ENCODE peak calls at places on chromosomes 4 and X, in ten cellular contexts. L is DND-41, I is adrenal gland, Z is IMR-90, R is lower lobe of right lung, E is prostate gland, F is body of pancreas, H is PC-9, M is fibroblast of pulmonary artery, C is transverse colon. P is an unnamed sample.

GRCh38 chr4:41258783-41259182 is 2.1 kb downstream of the UCHL1 start:
- DNase-seq in H (peak; percentile 45), E (peak; percentile 24), R (no peak), M (peak; percentile 73), C (no peak), L (no peak), F (peak; percentile 17), Z (peak; percentile 86), I (no peak), P (peak; percentile 40)

GRCh38 chr4:25908491-25908901 is 5.5 kb upstream of the SMIM20 start:
- DNase-seq in H (peak; percentile 40), M (peak; percentile 88), I (no peak), Z (peak; percentile 99), L (no peak), R (no peak), C (no peak), E (no peak), F (no peak), P (peak; percentile 91)

GRCh38 chr4:158331863-158332262 is 121.6 kb downstream of the TMEM144 start:
- DNase-seq in E (no peak), M (no peak), Z (no peak), L (no peak), R (no peak), I (no peak), F (no peak), H (no peak), C (no peak), P (no peak)

GRCh38 chrX:37787353-37787869 is 7.6 kb downstream of the CYBB start:
- DNase-seq in C (no peak), E (no peak), Z (no peak), R (no peak), M (no peak), L (no peak), F (no peak), I (no peak), H (no peak), P (no peak)

GRCh38 chr4:1978226-1978625 is 30.5 kb downstream of the NELFA start:
- DNase-seq in Z (no peak), H (no peak), M (no peak), E (no peak), R (no peak), C (no peak), I (no peak), F (no peak), L (no peak), P (no peak)

GRCh38 chr4:1156069-1156468 is 16.3 kb downstream of the SPON2 start:
- DNase-seq in E (no peak), R (no peak), Z (no peak), H (no peak), M (no peak), L (no peak), C (no peak), I (no peak), F (no peak), P (no peak)

GRCh38 chrX:614136-614535 is 16.5 kb upstream of the SHOX start:
- DNase-seq in E (no peak), L (no peak), I (no peak), H (no peak), R (no peak), M (no peak), Z (no peak), C (no peak), F (no peak), P (no peak)

GRCh38 chrX:87327267-87327666 is 190.3 kb upstream of the KLHL4 start:
- DNase-seq in Z (no peak), R (no peak), M (no peak), I (no peak), C (no peak), H (no peak), L (no peak), F (no peak), E (no peak), P (no peak)

GRCh38 chrX:72470111-72470510 is 102.5 kb downstream of the HDAC8 start:
- DNase-seq in C (no peak), I (no peak), M (no peak), F (no peak), L (no peak), H (no peak), E (no peak), Z (no peak), R (no peak), P (no peak)

GRCh38 chr4:141815646-141816045 is 179.3 kb downstream of the IL15 start:
- DNase-seq in M (no peak), C (no peak), Z (no peak), F (no peak), L (no peak), R (no peak), E (no peak), I (no peak), H (no peak), P (no peak)

GRCh38 chr4:139833131-139833930 is 167.7 kb downstream of the MGST2 start:
- DNase-seq in L (no peak), H (no peak), R (no peak), I (no peak), Z (no peak), F (no peak), M (no peak), E (no peak), C (no peak), P (no peak)

GRCh38 chr4:70724463-70724862 is 2.7 kb downstream of the RUFY3 start:
- DNase-seq in E (no peak), R (no peak), L (no peak), H (no peak), M (no peak), C (no peak), Z (no peak), I (no peak), F (no peak), P (no peak)

GRCh38 chr4:70722199-70722791 is 531 bp downstream of the RUFY3 start:
- DNase-seq in E (no peak), C (no peak), L (peak; percentile 68), Z (peak; percentile 83), F (no peak), I (no peak), H (no peak), M (peak; percentile 75), R (no peak), P (no peak)

GRCh38 chr4:70725633-70726032 is 3.9 kb downstream of the RUFY3 start:
- DNase-seq in Z (no peak), L (no peak), C (no peak), F (no peak), R (no peak), I (no peak), H (no peak), M (no peak), E (no peak), P (no peak)

GRCh38 chr4:70718811-70719604 is 2.8 kb upstream of the RUFY3 start:
- DNase-seq in M (no peak), H (no peak), Z (no peak), I (no peak), R (no peak), C (no peak), E (peak; percentile 72), F (no peak), L (no peak), P (no peak)

DNA sequence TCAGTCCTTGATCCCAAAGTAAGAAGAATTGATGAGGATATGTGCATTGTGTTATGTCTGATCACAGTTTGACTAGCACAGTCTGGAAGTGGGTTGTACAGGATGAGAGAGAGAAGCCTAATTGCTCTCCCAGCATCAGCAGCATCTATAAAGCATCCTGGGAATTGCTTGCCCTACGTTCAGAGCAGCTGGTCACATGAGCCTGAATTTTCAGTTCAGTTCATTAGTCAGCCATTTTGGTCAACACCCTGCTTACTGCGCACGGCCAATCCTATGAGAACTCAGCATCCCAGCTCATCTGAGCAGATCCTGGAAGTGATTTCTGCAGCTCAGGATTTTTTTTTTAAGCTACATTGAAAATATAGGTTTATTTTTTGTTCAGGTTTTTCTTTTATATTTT is at the start of gene RUFY3:
- DNase-seq in C (no peak), L (peak; percentile 26), F (no peak), R (no peak), Z (peak; percentile 98), I (peak; percentile 51), M (peak; percentile 94), H (no peak), E (no peak), P (peak; percentile 93)
- H3K4me3 ChIP-seq in C (no peak within 1 kb of the TSS), L (no peak within 1 kb of the TSS), F (no peak within 1 kb of the TSS), R (peak within 1 kb of the TSS; percentile 44), Z (peak within 1 kb of the TSS; percentile 46), I (no peak within 1 kb of the TSS), M (peak within 1 kb of the TSS; percentile 68), H (no peak within 1 kb of the TSS), E (peak within 1 kb of the TSS; percentile 18), P (peak within 1 kb of the TSS; percentile 76)

GRCh38 chr4:8269535-8270417 is at the start of gene HTRA3:
- DNase-seq in M (peak; percentile 64), E (no peak), C (peak; percentile 35), I (no peak), R (no peak), Z (peak; percentile 31), L (no peak), H (peak; percentile 53), F (no peak), P (no peak)
- TF ChIP-seq CTCF in M (no peak), E (peak; percentile 11), C (no peak), I (no peak), R (no peak), Z (no peak), L (no peak), H (no peak), F (no peak), P (no peak)

DNA sequence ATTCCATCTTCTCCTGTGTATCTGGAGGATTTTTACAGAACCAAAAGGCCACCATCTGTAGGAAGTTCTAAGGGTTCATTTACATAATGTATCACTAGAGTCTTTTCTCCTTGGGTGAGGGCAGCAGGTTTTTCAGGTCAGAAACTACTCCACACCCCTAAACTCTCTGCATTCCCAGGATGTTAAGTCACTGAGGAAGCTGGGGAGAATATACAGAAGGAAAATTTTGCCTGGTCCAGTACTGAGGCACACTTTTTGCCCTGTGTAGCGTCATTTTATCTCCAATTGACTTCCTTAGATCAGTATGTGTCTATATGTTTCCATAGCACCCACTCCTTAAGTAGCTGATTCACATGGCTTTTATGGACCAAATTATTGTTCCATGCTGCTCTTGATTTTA is 17.0 kb downstream of the XKRX start:
- DNase-seq in L (no peak), Z (no peak), R (no peak), M (no peak), C (no peak), H (peak; percentile 43), E (no peak), I (no peak), F (no peak), P (no peak)
- H3K4me3 ChIP-seq in L (no peak overlapping the region), Z (no peak overlapping the region), R (no peak overlapping the region), M (no peak overlapping the region), C (no peak overlapping the region), H (no peak overlapping the region), E (no peak overlapping the region), I (no peak overlapping the region), F (no peak overlapping the region), P (no peak overlapping the region)

DNA sequence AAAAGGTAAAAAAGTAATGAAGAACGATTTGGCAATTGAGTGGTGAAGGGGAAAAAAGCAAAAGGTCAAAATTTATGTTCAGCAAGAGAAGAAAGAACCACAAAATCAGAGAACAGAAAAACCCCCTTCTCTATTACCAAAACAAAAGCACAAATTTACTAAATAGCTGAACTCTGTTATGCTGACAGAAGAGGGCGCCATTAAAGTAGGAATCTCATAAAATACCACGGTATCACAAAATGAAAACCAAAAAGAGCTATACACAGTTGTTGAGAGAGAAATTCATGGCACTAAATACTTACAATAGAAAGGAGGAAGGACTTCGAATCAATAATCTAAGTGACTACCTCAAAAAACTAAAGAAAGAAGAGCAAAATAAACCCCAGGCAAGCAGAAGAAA is 69.6 kb upstream of the CXorf66 start:
- DNase-seq in Z (no peak), H (no peak), L (no peak), R (no peak), F (no peak), M (peak; percentile 0), E (no peak), C (no peak), I (no peak), P (no peak)
- TF ChIP-seq CTCF in Z (peak; percentile 28), H (peak; percentile 59), L (peak; percentile 31), R (no peak), F (no peak), M (peak; percentile 22), E (no peak), C (no peak), I (no peak), P (peak; percentile 7)